ENCODE peak calls at places on chromosomes 12 and 14, in six cellular contexts. J is A549, H is HEK293T, B is GM12878, L is K562, P is HepG2. T is an unnamed sample.

GRCh38 chr12:14257734-14258467 is 107.6 kb upstream of the ATF7IP start:
- DNase-seq in L (peak), P (peak), H (peak), J (peak), B (peak), T (peak)

GRCh38 chr12:7868391-7868790 is 4.3 kb downstream of the SLC2A14 start:
- DNase-seq in L (no peak), P (no peak), B (no peak), H (no peak), J (no peak), T (peak)

GRCh38 chr12:14665354-14666348 is 30.7 kb downstream of the GUCY2C start:
- DNase-seq in B (no peak), P (no peak), H (no peak), J (no peak), L (no peak), T (no peak)

GRCh38 chr14:21102472-21103164 is 1.8 kb downstream of the TMEM253 start:
- DNase-seq in L (peak), B (no peak), P (no peak), J (no peak), H (no peak), T (no peak)

GRCh38 chr14:104942586-104942985 is 17.9 kb downstream of the PLD4 start:
- DNase-seq in B (no peak), P (no peak), J (no peak), H (no peak), L (no peak), T (no peak)

GRCh38 chr12:112350593-112351592 is 31.3 kb downstream of the HECTD4 start:
- DNase-seq in J (no peak), L (peak), P (no peak), H (no peak), B (no peak), T (no peak)

GRCh38 chr12:104006929-104007328 is 41.3 kb downstream of the TDG start:
- DNase-seq in H (no peak), J (peak), P (no peak), B (no peak), L (no peak), T (peak)

GRCh38 chr14:92475451-92476187 is 38.0 kb upstream of the RIN3 start:
- DNase-seq in P (peak), H (no peak), B (no peak), L (no peak), J (no peak), T (no peak)

GRCh38 chr14:105064721-105065143 is 498 bp downstream of the GPR132 start:
- DNase-seq in L (no peak), B (no peak), J (no peak), P (peak), H (no peak), T (peak)

GRCh38 chr12:130982565-130983225 is 29.0 kb downstream of the ADGRD1 start:
- DNase-seq in B (no peak), H (no peak), P (no peak), L (no peak), J (no peak), T (no peak)

GRCh38 chr14:69149461-69150244 is 3.3 kb downstream of the DCAF5 start:
- DNase-seq in J (no peak), H (no peak), P (no peak), B (no peak), L (no peak), T (no peak)

GRCh38 chr12:108508243-108508642 is 6.8 kb upstream of the FICD start:
- DNase-seq in H (no peak), J (no peak), P (no peak), B (no peak), L (no peak), T (no peak)

GRCh38 chr12:103829092-103829491 is 11.9 kb downstream of the NT5DC3 start:
- DNase-seq in J (no peak), L (no peak), H (no peak), P (no peak), B (no peak), T (no peak)

GRCh38 chr12:32106517-32107366 is at the start of gene BICD1:
- DNase-seq in L (peak), P (peak), B (peak), H (peak), J (peak), T (peak)

GRCh38 chr12:70007687-70008086 is 182.7 kb downstream of the MYRFL start:
- DNase-seq in B (no peak), L (no peak), H (no peak), P (no peak), J (no peak), T (no peak)

GRCh38 chr14:100891051-100891450 is 12.5 kb downstream of the RTL1 start:
- DNase-seq in H (no peak), P (no peak), L (no peak), B (no peak), J (no peak), T (no peak)

GRCh38 chr12:33000016-33000415 is 103.4 kb upstream of the PKP2 start:
- DNase-seq in L (no peak), H (no peak), J (no peak), B (no peak), P (no peak), T (no peak)

GRCh38 chr12:25648460-25648859 is 95.4 kb upstream of the LMNTD1 start:
- DNase-seq in P (no peak), B (no peak), L (no peak), J (peak), H (peak), T (peak)

GRCh38 chr14:23186913-23187654 is 3.6 kb upstream of the SLC7A8 start:
- DNase-seq in H (peak), J (peak), P (peak), L (peak), B (peak), T (peak)

GRCh38 chr12:5648692-5649338 is 216.9 kb downstream of the NTF3 start:
- DNase-seq in J (no peak), B (no peak), L (peak), P (peak), H (peak), T (peak)

GRCh38 chr14:22226381-22226780 is 362.6 kb downstream of the DAD1 start:
- DNase-seq in L (peak), P (no peak), B (no peak), J (no peak), H (no peak), T (peak)

GRCh38 chr12:84038241-84038640 is 874.4 kb downstream of the SLC6A15 start:
- DNase-seq in J (no peak), P (no peak), B (no peak), L (no peak), H (no peak), T (no peak)

GRCh38 chr12:47828967-47829482 is 9.3 kb upstream of the HDAC7 start:
- DNase-seq in H (no peak), J (peak), L (peak), B (no peak), P (no peak), T (peak)

GRCh38 chr14:93980464-93981201 is 4.3 kb upstream of the ASB2 start:
- DNase-seq in J (no peak), P (no peak), L (no peak), H (no peak), B (no peak), T (peak)

GRCh38 chr12:52070243-52070925 is 606 bp downstream of the ATG101 start:
- DNase-seq in L (no peak), P (no peak), J (no peak), B (no peak), H (no peak), T (no peak)

GRCh38 chr14:101116065-101116464 is 212.5 kb upstream of the RTL1 start:
- DNase-seq in H (no peak), L (no peak), J (no peak), B (no peak), P (no peak), T (no peak)

GRCh38 chr12:16187684-16188083 is 89.8 kb downstream of the SLC15A5 start:
- DNase-seq in P (no peak), B (no peak), L (no peak), J (no peak), H (no peak), T (no peak)

GRCh38 chr12:16184691-16185090 is 92.8 kb downstream of the SLC15A5 start:
- DNase-seq in B (no peak), H (no peak), L (no peak), P (no peak), J (no peak), T (no peak)

DNA sequence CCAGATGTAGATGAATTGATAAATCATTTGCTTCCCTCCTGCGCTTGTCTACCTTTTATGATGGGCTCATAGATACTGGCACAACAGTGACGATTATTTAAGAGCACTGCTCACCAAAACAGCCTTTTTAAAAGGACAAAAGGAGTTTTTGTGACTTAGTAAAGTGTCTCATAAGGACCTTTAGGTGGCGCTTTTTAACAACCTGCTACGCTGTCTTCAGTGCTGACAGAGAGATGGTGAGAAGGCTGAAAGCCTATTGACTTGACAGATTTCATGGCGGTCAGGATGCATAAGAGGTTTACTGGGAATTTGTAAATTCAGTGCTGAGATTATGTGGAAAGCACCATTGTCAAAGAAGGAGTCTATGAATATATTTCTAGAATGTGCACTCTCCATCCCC is 87.6 kb downstream of the SLC15A5 start:
- DNase-seq in L (no peak), H (no peak), B (no peak), P (peak), J (no peak), T (peak)
- TF ChIP-seq BHLHE40 in L (no peak), H (no peak), B (no peak), P (no peak), J (no peak), T (no peak)

GRCh38 chr12:49089831-49090773 is 4.5 kb downstream of the DHH start:
- DNase-seq in B (no peak), J (no peak), H (no peak), L (peak), P (no peak), T (peak)
- TF ChIP-seq BHLHE40 in B (peak), J (no peak), H (no peak), L (peak), P (no peak), T (no peak)

GRCh38 chr12:93915411-93915810 is 233.0 kb upstream of the PLXNC1 start:
- DNase-seq in P (no peak), L (no peak), H (no peak), B (no peak), J (no peak), T (no peak)

GRCh38 chr12:93913845-93914244 is 234.5 kb upstream of the PLXNC1 start:
- DNase-seq in L (no peak), B (no peak), H (no peak), J (no peak), P (no peak), T (peak)

GRCh38 chr12:93908846-93909592 is 231.8 kb downstream of the CRADD start:
- DNase-seq in L (no peak), H (no peak), J (no peak), P (no peak), B (no peak), T (no peak)

GRCh38 chr12:93911436-93911835 is 234.3 kb downstream of the CRADD start:
- DNase-seq in H (no peak), B (no peak), L (no peak), P (no peak), J (no peak), T (peak)

DNA sequence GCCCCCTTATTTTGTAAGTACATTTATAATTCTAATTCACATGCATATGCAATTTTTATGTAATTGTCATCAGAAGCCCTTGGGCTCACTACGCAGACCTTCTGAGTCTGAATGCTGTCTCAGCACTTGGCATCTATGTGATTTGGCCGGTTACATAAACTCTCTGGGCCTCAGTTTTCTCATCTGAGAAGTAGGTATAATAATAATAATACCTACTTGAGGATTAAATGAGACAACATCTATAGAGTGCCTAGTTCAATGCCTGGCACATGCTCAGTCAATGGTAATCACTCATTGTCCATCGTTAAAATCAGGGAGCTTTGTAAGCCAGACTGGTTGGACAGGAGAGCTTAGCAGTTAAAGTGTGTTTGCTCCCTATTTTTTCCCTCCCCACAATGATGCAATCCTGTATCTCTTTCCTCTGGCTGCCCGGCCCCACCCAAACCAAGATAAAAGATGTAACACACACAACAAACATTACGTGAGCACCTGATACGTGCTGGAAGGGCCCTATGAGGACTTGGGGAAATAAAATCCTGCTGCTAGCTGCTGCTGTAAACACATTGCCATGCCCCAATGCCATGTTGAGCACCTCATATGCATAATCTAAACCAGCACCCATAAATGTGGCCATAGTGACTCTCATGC is 235.0 kb downstream of the CRADD start:
- DNase-seq in L (peak), B (no peak), J (no peak), H (no peak), P (no peak), T (no peak)
- TF ChIP-seq BHLHE40 in L (no peak), B (no peak), J (no peak), H (no peak), P (no peak), T (no peak)

GRCh38 chr14:96662116-96662901 is 134.9 kb upstream of the VRK1 start:
- DNase-seq in H (no peak), B (no peak), P (no peak), J (no peak), L (no peak), T (no peak)

GRCh38 chr14:96663076-96663475 is 134.1 kb upstream of the VRK1 start:
- DNase-seq in J (no peak), P (no peak), B (no peak), H (no peak), L (no peak), T (no peak)

GRCh38 chr14:96663491-96664067 is 133.6 kb upstream of the VRK1 start:
- DNase-seq in B (no peak), P (no peak), H (no peak), J (no peak), L (peak), T (no peak)

GRCh38 chr14:96670391-96670790 is 126.8 kb upstream of the VRK1 start:
- DNase-seq in P (no peak), B (no peak), H (no peak), L (no peak), J (no peak), T (no peak)

DNA sequence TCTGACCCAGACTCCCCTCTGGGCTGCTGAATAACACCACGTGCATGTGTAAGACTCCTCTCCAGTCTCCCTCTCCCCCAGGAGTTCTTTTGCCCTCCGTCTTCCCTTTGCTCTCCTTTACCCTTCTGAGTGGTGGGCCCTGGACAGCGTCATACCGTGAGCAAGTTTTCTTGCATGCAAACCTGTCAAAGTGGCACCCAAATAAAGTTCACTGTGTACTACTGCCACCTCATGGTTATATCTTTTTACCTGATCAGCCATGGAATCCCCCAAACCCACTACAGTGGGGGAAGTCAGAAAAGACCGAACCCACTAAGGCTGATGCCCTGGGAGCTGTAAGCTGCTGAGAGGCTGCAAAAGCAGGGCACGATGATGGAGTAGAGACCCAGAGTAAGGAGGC is 131.1 kb upstream of the VRK1 start:
- DNase-seq in P (peak), H (no peak), L (no peak), B (no peak), J (no peak), T (no peak)
- TF ChIP-seq BHLHE40 in P (no peak), H (no peak), L (no peak), B (no peak), J (no peak), T (no peak)

DNA sequence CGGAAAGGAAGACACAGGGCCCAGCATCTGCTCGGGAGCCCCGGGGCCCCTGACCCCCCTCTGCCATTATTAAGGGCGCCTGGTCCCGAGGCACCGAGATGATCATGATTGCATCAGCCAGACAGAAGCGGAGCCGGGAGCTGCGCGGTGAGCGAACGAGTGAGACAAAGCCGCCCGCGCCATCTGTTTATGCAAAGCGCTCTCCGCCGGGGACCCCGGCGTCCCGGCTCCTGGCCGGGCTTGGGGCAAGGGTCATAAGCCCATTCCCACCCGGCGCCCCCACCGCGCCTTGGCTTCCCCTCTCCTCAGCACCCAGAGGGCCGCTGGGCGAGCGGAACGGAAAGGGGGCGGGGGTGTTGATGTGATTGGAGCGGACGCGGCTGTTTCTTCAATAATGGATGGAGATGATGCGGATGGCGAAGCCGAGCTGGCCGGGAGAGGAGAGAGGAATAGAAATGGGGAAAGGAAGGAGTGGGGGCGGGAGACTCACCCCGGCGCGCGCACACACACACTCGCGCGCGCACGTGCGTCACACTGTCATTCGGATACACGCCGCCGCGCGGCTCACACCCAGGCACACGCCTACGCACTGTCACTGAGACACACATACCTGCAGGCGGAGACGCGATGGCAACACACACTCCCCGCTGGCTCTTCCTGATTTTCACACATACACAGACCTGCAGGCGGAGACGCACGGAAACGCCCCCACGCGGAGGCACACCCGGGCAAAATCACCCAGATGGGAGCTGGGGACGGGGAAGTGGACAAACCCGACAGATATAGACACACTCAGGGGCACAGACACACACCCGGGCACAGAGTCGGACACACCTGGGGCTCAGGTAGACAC is 10.7 kb downstream of the STAC3 start:
- DNase-seq in L (peak), J (no peak), B (no peak), H (no peak), P (no peak), T (peak)
- TF ChIP-seq BHLHE40 in L (peak), J (no peak), B (peak), H (no peak), P (peak), T (peak)

DNA sequence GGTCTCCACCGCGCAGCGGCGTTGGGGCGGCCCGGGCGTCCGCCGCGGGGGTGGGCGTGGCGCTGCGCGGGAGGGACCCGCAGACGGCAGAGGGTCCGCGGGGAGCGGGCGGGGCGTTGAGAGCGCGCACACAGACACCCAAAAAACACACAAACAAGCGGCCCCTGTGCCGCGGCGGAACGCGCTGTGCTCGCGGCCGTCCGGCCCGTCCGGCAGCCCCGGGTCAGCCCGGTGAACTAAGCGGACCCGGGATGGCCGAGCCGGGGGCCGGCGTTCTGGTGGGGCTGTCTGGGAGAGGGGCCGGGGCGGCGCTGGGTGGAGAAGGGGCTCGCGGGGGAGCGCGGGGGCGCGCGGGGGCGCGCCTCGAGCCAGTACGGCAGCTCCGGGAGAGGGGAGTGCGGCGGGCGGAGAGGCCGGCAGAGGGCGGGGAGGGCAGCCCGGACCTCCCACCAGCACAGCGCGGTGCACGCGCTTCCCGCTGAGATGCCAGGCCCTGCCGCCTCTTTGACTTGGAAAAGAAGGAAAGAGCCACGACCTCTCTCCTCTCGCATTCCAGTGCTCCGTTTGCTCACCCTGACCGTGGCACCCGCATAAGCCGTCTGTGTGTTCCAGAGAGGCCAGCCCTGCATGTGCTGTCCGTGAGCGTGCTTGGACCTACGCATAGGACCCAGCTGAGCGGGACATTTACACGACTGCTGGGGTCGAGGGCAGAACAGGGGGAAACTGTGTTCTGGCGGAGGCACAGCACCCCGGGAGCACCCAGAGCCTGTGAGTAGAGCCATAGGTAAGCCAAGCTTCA is 10.3 kb downstream of the SLC6A12 start:
- DNase-seq in P (no peak), L (peak), J (peak), B (no peak), H (peak), T (no peak)
- TF ChIP-seq BHLHE40 in P (no peak), L (no peak), J (no peak), B (no peak), H (no peak), T (no peak)

T was measured in IMR-90.